ENCODE peak calls at places on chromosome 9, in five cellular contexts. G is HepG2, Q is HEK293T, Y is H1, U is GM12878. S is an unnamed sample.

GRCh38 chr9:116280529-116280928 is 126.9 kb downstream of the PAPPA start:
- DNase-seq in G (no peak), Q (no peak), Y (no peak), U (no peak), S (no peak)

GRCh38 chr9:84371737-84372136 is 31.2 kb upstream of the SLC28A3 start:
- DNase-seq in G (peak), Q (no peak), Y (no peak), U (no peak), S (no peak)

GRCh38 chr9:2231831-2232230 is 216.7 kb downstream of the SMARCA2 start:
- DNase-seq in G (no peak), Q (no peak), Y (no peak), U (no peak), S (no peak)

GRCh38 chr9:83197611-83198010 is 134.7 kb upstream of the RASEF start:
- DNase-seq in G (no peak), Q (no peak), Y (no peak), U (no peak), S (no peak)

GRCh38 chr9:127225747-127226646 is 38.6 kb upstream of the GARNL3 start:
- DNase-seq in G (no peak), Q (no peak), Y (no peak), U (no peak), S (no peak)

GRCh38 chr9:69173891-69174644 is at the start of gene TJP2:
- DNase-seq in G (peak), Q (peak), Y (peak), U (no peak), S (no peak)

GRCh38 chr9:37104183-37104889 is 16.0 kb upstream of the ZCCHC7 start:
- DNase-seq in G (no peak), Q (no peak), Y (no peak), U (no peak), S (no peak)

GRCh38 chr9:76895186-76895585 is 10.7 kb downstream of the PRUNE2 start:
- DNase-seq in G (no peak), Q (no peak), Y (no peak), U (no peak), S (no peak)

GRCh38 chr9:135959814-135960213 is 1.4 kb downstream of the UBAC1 start:
- DNase-seq in G (no peak), Q (no peak), Y (no peak), U (no peak), S (no peak)

GRCh38 chr9:88991066-88992030 is at the start of gene S1PR3:
- DNase-seq in G (no peak), Q (peak), Y (peak), U (no peak), S (peak)

GRCh38 chr9:100690438-100690837 is 112.6 kb downstream of the CAVIN4 start:
- DNase-seq in G (no peak), Q (no peak), Y (no peak), U (no peak), S (no peak)

GRCh38 chr9:83346655-83347393 is 191.4 kb downstream of the FRMD3 start:
- DNase-seq in G (no peak), Q (no peak), Y (no peak), U (no peak), S (no peak)

GRCh38 chr9:109534151-109534550 is 36.0 kb upstream of the PTPN3 start:
- DNase-seq in G (no peak), Q (no peak), Y (no peak), U (no peak), S (no peak)

GRCh38 chr9:130887494-130888144 is 9.0 kb downstream of the QRFP start:
- DNase-seq in G (no peak), Q (no peak), Y (no peak), U (no peak), S (no peak)

GRCh38 chr9:83061036-83061435 is 1.9 kb downstream of the RASEF start:
- DNase-seq in G (no peak), Q (no peak), Y (no peak), U (no peak), S (no peak)

GRCh38 chr9:38276751-38277439 is 115.6 kb upstream of the ALDH1B1 start:
- DNase-seq in G (no peak), Q (no peak), Y (no peak), U (no peak), S (no peak)

GRCh38 chr9:107389617-107390071 is 99.9 kb downstream of the KLF4 start:
- DNase-seq in G (peak), Q (no peak), Y (no peak), U (no peak), S (no peak)

GRCh38 chr9:112755675-112756074 is 5.1 kb downstream of the SNX30 start:
- DNase-seq in G (no peak), Q (no peak), Y (no peak), U (no peak), S (no peak)

GRCh38 chr9:127122176-127123151 is at the start of gene ANGPTL2:
- DNase-seq in G (peak), Q (no peak), Y (peak), U (no peak), S (peak)

GRCh38 chr9:112546149-112547012 is 59.8 kb downstream of the KIAA1958 start:
- DNase-seq in G (no peak), Q (no peak), Y (no peak), U (no peak), S (no peak)

GRCh38 chr9:136381311-136381710 is 7.8 kb upstream of the CARD9 start:
- DNase-seq in G (no peak), Q (no peak), Y (no peak), U (no peak), S (no peak)

GRCh38 chr9:37998881-37999311 is 70.1 kb downstream of the SHB start:
- DNase-seq in G (no peak), Q (no peak), Y (no peak), U (no peak), S (no peak)

GRCh38 chr9:128007566-128008138 is 26.9 kb upstream of the EEIG1 start:
- DNase-seq in G (peak), Q (no peak), Y (no peak), U (peak), S (no peak)

GRCh38 chr9:128712451-128713410 is 10.4 kb downstream of the PKN3 start:
- DNase-seq in G (no peak), Q (no peak), Y (no peak), U (no peak), S (no peak)

GRCh38 chr9:34163439-34163838 is 15.4 kb upstream of the UBAP1 start:
- DNase-seq in G (no peak), Q (no peak), Y (no peak), U (no peak), S (no peak)

GRCh38 chr9:4788703-4789102 is 4.0 kb upstream of the RCL1 start:
- DNase-seq in G (no peak), Q (no peak), Y (no peak), U (no peak), S (no peak)

GRCh38 chr9:4793412-4794005 is 765 bp downstream of the RCL1 start:
- DNase-seq in G (no peak), Q (no peak), Y (no peak), U (no peak), S (no peak)

GRCh38 chr9:4787876-4788275 is 4.9 kb upstream of the RCL1 start:
- DNase-seq in G (no peak), Q (no peak), Y (no peak), U (no peak), S (no peak)

GRCh38 chr9:4792572-4793411 is at the start of gene RCL1:
- DNase-seq in G (peak), Q (peak), Y (peak), U (peak), S (peak)

GRCh38 chr9:4792054-4792571 is 631 bp upstream of the RCL1 start:
- DNase-seq in G (no peak), Q (peak), Y (no peak), U (no peak), S (no peak)
- TF ChIP-seq SUZ12 in G (no peak), Q (no peak), Y (no peak), U (no peak), S (no peak)

GRCh38 chr9:19516348-19516747 is 107.5 kb downstream of the ACER2 start:
- DNase-seq in G (no peak), Q (no peak), Y (no peak), U (no peak), S (no peak)
- TF ChIP-seq SUZ12 in G (no peak), Q (no peak), Y (no peak), U (no peak), S (no peak)

GRCh38 chr9:121545875-121546423 is 46.3 kb upstream of the GGTA1 start:
- DNase-seq in G (peak), Q (peak), Y (peak), U (no peak), S (peak)
- TF ChIP-seq SUZ12 in G (no peak), Q (no peak), Y (no peak), U (no peak), S (no peak)

GRCh38 chr9:87880116-87880515 is 2.6 kb upstream of the SPATA31E1 start:
- DNase-seq in G (no peak), Q (peak), Y (no peak), U (no peak), S (no peak)

GRCh38 chr9:87876708-87877107 is 6.0 kb upstream of the SPATA31E1 start:
- DNase-seq in G (no peak), Q (no peak), Y (no peak), U (no peak), S (no peak)

GRCh38 chr9:87880683-87881082 is 2.0 kb upstream of the SPATA31E1 start:
- DNase-seq in G (no peak), Q (peak), Y (no peak), U (no peak), S (no peak)

GRCh38 chr9:87875839-87876545 is 6.7 kb upstream of the SPATA31E1 start:
- DNase-seq in G (no peak), Q (no peak), Y (peak), U (no peak), S (no peak)

DNA sequence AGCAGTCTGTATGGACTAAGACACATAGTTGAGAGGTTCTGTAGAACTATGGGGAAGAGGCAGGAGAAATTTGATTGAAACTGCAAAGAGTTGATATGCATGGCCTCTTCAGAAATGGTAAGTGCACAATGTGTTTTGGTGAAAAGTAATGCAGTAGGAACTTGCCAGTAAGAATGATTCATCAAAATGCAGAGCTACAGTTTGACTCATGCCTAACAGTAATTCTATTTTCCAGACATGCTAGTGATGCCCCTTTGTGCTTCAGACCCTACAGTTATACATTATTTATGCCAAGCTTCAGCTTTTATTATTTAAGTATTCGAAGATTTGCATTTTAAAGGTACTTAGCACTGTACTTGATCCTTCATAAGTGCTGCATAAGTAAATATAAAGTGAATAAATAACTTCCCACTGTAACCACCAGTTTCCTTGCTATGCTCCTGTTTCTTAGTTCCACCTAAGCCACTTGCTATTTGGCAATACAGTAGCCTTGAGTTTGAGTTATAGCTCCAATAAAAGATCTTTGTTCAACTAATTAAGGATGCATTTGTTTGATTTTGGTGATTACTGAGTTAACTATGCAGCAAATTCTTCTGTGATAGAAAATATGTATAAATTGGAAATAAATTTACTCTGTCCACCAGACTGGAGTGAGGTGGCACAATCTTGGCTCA is 3.6 kb upstream of the SPATA31E1 start:
- DNase-seq in G (no peak), Q (no peak), Y (no peak), U (no peak), S (no peak)
- TF ChIP-seq SUZ12 in G (no peak), Q (no peak), Y (no peak), U (no peak), S (no peak)

GRCh38 chr9:137748741-137749140 is 128.8 kb upstream of the CACNA1B start:
- DNase-seq in G (no peak), Q (no peak), Y (no peak), U (no peak), S (no peak)

GRCh38 chr9:137749511-137749910 is 128.1 kb upstream of the CACNA1B start:
- DNase-seq in G (no peak), Q (no peak), Y (no peak), U (no peak), S (no peak)

GRCh38 chr9:137750563-137750962 is 127.0 kb upstream of the CACNA1B start:
- DNase-seq in G (no peak), Q (no peak), Y (no peak), U (no peak), S (no peak)

GRCh38 chr9:137750007-137750406 is 127.6 kb upstream of the CACNA1B start:
- DNase-seq in G (no peak), Q (no peak), Y (no peak), U (no peak), S (no peak)

DNA sequence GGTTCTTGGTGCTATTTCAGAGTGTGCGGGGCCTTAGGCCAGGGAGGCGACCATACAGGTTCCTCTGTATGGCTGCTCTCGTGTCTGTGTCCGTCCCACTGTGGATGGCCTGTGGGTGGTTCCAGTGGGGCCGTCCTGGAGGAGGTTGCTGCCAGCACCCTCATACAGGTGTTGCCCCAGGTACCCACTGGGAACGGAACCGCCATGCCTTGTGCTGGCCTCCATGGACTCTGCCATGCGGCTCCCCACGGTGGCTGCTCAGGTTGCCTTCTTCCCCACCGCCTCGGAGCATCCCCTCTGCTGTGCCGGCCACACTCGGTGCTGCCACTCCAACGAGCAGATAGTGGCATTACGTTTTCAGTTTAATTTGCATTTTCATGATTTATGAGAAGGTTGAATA is 129.3 kb upstream of the CACNA1B start:
- DNase-seq in G (no peak), Q (no peak), Y (no peak), U (no peak), S (no peak)
- TF ChIP-seq SUZ12 in G (no peak), Q (no peak), Y (no peak), U (no peak), S (no peak)

DNA sequence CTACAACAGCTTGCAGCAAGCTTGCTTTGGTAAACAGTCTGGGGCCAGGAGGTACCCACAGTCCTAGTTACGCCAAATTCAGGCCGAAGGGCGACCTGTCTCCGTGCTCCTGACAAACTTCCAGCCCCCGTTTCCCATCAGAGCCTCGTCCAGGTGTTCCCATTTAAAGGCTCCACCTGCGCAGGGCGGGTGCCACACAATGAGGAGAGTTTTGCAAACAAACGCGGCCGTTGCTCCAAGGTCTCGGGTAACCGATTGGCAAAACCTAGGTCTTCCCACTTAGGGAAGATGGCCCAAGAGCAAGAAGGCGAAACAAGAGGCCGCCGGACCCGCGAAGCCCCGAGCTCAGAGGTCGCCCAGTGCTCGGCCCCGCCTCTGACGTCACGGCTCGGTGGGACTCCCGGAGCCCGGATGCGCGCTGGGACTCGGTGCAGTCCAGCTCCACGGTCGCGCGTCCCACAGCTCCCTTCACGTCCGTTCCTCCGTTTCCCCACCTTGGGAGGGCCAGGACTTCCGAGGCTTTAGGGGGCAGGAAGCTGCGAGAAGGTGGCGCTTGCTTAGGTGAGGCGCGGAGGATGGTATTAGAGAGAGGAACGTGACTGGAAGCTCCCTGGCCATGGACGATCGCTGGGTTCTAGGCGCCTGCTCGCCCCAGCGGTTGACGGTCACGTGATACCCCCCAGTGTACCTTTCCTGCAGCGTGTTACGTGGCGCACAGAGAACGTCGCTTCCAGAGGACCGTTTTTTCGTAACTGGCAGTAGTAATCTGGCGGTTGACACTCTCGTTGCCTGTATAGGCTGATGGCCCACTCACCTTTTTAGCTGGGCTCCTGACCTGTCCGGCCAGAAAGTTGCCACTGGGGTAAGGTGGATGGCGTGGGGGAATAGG is 41.8 kb upstream of the KDM4C start:
- DNase-seq in G (peak), Q (no peak), Y (no peak), U (peak), S (no peak)
- TF ChIP-seq SUZ12 in G (no peak), Q (no peak), Y (no peak), U (no peak), S (no peak)

GRCh38 chr9:94065535-94065961 is 18.7 kb upstream of the PTPDC1 start:
- DNase-seq in G (peak), Q (peak), Y (peak), U (peak), S (peak)
- TF ChIP-seq SUZ12 in G (no peak), Q (no peak), Y (no peak), U (no peak), S (no peak)

GRCh38 chr9:134364391-134365114 is 38.3 kb downstream of the RXRA start:
- DNase-seq in G (peak), Q (no peak), Y (no peak), U (no peak), S (no peak)

GRCh38 chr9:134363450-134363849 is 37.2 kb downstream of the RXRA start:
- DNase-seq in G (no peak), Q (no peak), Y (no peak), U (no peak), S (no peak)

GRCh38 chr9:134366223-134367031 is 40.2 kb downstream of the RXRA start:
- DNase-seq in G (no peak), Q (peak), Y (no peak), U (no peak), S (no peak)

GRCh38 chr9:134365791-134366222 is 39.6 kb downstream of the RXRA start:
- DNase-seq in G (no peak), Q (no peak), Y (no peak), U (no peak), S (no peak)

DNA sequence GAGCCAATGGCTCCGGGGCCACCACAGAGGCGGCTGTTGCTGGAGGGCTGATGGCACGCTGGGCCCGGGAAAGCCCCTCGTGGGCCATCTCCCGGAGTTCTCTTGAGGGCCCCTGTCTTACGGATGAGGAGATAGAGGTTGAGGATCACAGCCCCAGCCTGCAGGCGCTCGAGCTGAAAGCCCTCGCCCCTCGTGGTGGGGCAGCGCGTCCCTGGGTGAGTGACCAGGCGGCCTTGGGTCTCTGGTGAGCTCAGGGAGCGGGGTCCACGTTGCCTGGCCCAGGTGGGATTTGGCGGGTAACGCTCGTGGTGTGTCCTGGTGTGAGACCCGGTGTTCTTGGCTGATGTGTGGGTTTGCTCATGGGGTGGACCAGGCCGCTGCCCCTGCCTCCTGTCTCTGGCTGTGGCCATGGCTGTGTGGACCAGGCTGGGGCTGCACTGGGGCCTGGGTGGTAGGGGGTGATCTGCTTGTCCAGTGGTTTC is 38.9 kb downstream of the RXRA start:
- DNase-seq in G (no peak), Q (no peak), Y (no peak), U (no peak), S (no peak)
- TF ChIP-seq SUZ12 in G (no peak), Q (no peak), Y (no peak), U (no peak), S (no peak)

GRCh38 chr9:114791736-114792135 is 14.1 kb downstream of the TNFSF15 start:
- DNase-seq in G (no peak), Q (no peak), Y (no peak), U (no peak), S (no peak)
- TF ChIP-seq SUZ12 in G (no peak), Q (no peak), Y (no peak), U (no peak), S (no peak)

GRCh38 chr9:35688558-35689350 is 971 bp downstream of the TPM2 start:
- DNase-seq in G (peak), Q (no peak), Y (no peak), U (no peak), S (no peak)
- TF ChIP-seq SUZ12 in G (no peak), Q (no peak), Y (no peak), U (no peak), S (no peak)

S was measured in NT2/D1.